ENCODE peak calls at places on chromosome 22, in seven cellular contexts. C is A549; M is right atrium auricular region; Z is HCT116; A is CD8-positive, alpha-beta memory T cell; T is neuronal stem cell; F is heart right ventricle. W is an unnamed sample.

GRCh38 chr22:44244265-44244822 is 63.6 kb downstream of the PARVG start:
- DNase-seq in T (no peak), A (no peak), C (no peak), F (no peak), Z (no peak), M (peak), W (no peak)

GRCh38 chr22:28430656-28431055 is 249.0 kb downstream of the TTC28 start:
- DNase-seq in F (no peak), T (no peak), C (no peak), M (no peak), Z (no peak), A (no peak), W (no peak)

GRCh38 chr22:43152355-43153071 is 1.2 kb downstream of the TSPO start:
- DNase-seq in C (peak), A (peak), M (peak), Z (no peak), F (peak), T (no peak), W (peak)

GRCh38 chr22:40602231-40602630 is 34.3 kb downstream of the MRTFA start:
- DNase-seq in M (no peak), Z (no peak), T (no peak), A (no peak), F (no peak), C (no peak), W (no peak)

GRCh38 chr22:39721456-39722325 is 151.1 kb downstream of the CACNA1I start:
- DNase-seq in M (no peak), F (no peak), A (no peak), Z (no peak), T (no peak), C (no peak), W (no peak)

GRCh38 chr22:17258015-17258827 is 39.0 kb upstream of the ADA2 start:
- DNase-seq in A (no peak), T (peak), F (peak), M (no peak), C (no peak), Z (no peak), W (no peak)

GRCh38 chr22:36097880-36098279 is 62.7 kb downstream of the APOL3 start:
- DNase-seq in M (no peak), T (no peak), C (no peak), Z (no peak), F (no peak), A (no peak), W (no peak)

GRCh38 chr22:22976033-22976922 is 88.7 kb downstream of the IGLL5 start:
- DNase-seq in F (no peak), M (no peak), C (no peak), A (no peak), Z (no peak), T (no peak), W (no peak)

GRCh38 chr22:33656808-33657628 is 263.3 kb downstream of the LARGE1 start:
- DNase-seq in Z (no peak), T (no peak), A (no peak), M (no peak), F (no peak), C (no peak), W (no peak)

GRCh38 chr22:35440129-35440528 is 40.2 kb downstream of the MCM5 start:
- DNase-seq in M (no peak), T (no peak), C (no peak), Z (no peak), F (peak), A (no peak), W (no peak)

GRCh38 chr22:32584650-32585049 is 110.0 kb downstream of the FBXO7 start:
- DNase-seq in C (no peak), Z (no peak), F (no peak), A (no peak), T (no peak), M (no peak), W (no peak)

GRCh38 chr22:17119481-17120202 is 1.5 kb downstream of the TMEM121B start:
- DNase-seq in T (no peak), F (no peak), Z (no peak), M (no peak), C (peak), A (no peak), W (no peak)

GRCh38 chr22:23405366-23405851 is 174.7 kb downstream of the IGLL1 start:
- DNase-seq in C (no peak), Z (no peak), A (no peak), F (no peak), M (no peak), T (no peak), W (no peak)

GRCh38 chr22:50001388-50002231 is 11.0 kb downstream of the IL17REL start:
- DNase-seq in C (no peak), M (no peak), T (no peak), Z (no peak), F (no peak), A (no peak), W (no peak)

GRCh38 chr22:19785461-19786263 is 25.1 kb downstream of the TBX1 start:
- DNase-seq in F (no peak), Z (no peak), A (no peak), T (no peak), M (no peak), C (no peak), W (no peak)

GRCh38 chr22:27709919-27710452 is 91.6 kb downstream of the MN1 start:
- DNase-seq in A (no peak), Z (no peak), F (no peak), C (no peak), T (no peak), M (no peak), W (no peak)

GRCh38 chr22:22348127-22348814 is 103.7 kb downstream of the VPREB1 start:
- DNase-seq in F (no peak), Z (peak), C (peak), T (peak), A (no peak), M (no peak), W (peak)

GRCh38 chr22:39530692-39531331 is 1.7 kb downstream of the RPS19BP1 start:
- DNase-seq in Z (no peak), A (no peak), M (no peak), T (no peak), C (no peak), F (no peak), W (no peak)

GRCh38 chr22:48734359-48734758 is 1093.3 kb downstream of the BRD1 start:
- DNase-seq in T (no peak), F (no peak), Z (no peak), C (no peak), M (no peak), A (no peak), W (no peak)

GRCh38 chr22:23484651-23485050 is 95.4 kb downstream of the IGLL1 start:
- DNase-seq in Z (no peak), M (no peak), C (no peak), T (no peak), A (no peak), F (no peak), W (no peak)

GRCh38 chr22:40058265-40058664 is 63.5 kb downstream of the FAM83F start:
- DNase-seq in T (no peak), A (no peak), C (no peak), Z (no peak), F (no peak), M (no peak), W (no peak)

GRCh38 chr22:42967933-42968332 is 47.0 kb downstream of the PACSIN2 start:
- DNase-seq in A (no peak), F (peak), M (peak), T (no peak), Z (no peak), C (no peak), W (no peak)

GRCh38 chr22:17712441-17712840 is 61.8 kb downstream of the BID start:
- DNase-seq in Z (no peak), F (no peak), T (no peak), A (no peak), C (no peak), M (no peak), W (no peak)

GRCh38 chr22:49833340-49834007 is 5.8 kb upstream of the BRD1 start:
- DNase-seq in M (no peak), Z (peak), A (no peak), T (no peak), C (no peak), F (no peak), W (no peak)

GRCh38 chr22:41831383-41831782 is 1.5 kb upstream of the SREBF2 start:
- DNase-seq in C (no peak), F (no peak), Z (no peak), M (no peak), T (no peak), A (no peak), W (no peak)

GRCh38 chr22:17319541-17319940 is 49.7 kb upstream of the CECR2 start:
- DNase-seq in C (no peak), F (no peak), Z (no peak), T (peak), A (no peak), M (no peak), W (no peak)

GRCh38 chr22:50620861-50621490 is 7.0 kb downstream of the ARSA start:
- DNase-seq in Z (no peak), M (no peak), C (no peak), A (peak), F (no peak), T (no peak), W (no peak)

DNA sequence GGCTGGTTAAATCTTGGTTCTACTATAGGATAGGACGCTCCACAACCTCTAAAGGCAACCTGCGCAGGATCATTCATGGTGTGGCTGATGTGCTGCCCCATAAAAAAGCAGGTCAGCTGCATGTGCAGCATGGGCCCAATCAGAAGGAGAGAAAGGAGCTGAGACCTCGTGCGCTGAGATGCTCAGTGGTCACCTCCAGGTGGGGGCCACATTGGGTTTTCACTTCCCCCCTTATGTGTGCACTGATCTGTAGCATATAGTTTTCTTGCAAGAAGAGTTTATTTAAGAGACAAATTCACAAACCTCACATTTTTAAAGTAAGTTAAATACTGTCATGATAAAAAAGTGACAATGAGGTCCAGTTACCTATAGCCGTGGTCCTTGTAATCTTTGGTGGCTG is 24.3 kb downstream of the SERPIND1 start:
- DNase-seq in Z (no peak), F (no peak), M (no peak), A (no peak), T (no peak), C (no peak), W (no peak)
- H3K27ac ChIP-seq in Z (no peak), F (no peak), M (no peak), A (no peak), T (no peak), C (no peak), W (no peak)

GRCh38 chr22:26215766-26216165 is 46.5 kb downstream of the SEZ6L start:
- DNase-seq in A (no peak), F (no peak), T (no peak), C (no peak), Z (no peak), M (no peak), W (no peak)

GRCh38 chr22:26213826-26214225 is 44.6 kb downstream of the SEZ6L start:
- DNase-seq in Z (no peak), F (no peak), M (no peak), C (no peak), T (no peak), A (no peak), W (no peak)

GRCh38 chr22:26210390-26210789 is 41.1 kb downstream of the SEZ6L start:
- DNase-seq in Z (no peak), C (no peak), M (no peak), A (no peak), F (no peak), T (no peak), W (no peak)

DNA sequence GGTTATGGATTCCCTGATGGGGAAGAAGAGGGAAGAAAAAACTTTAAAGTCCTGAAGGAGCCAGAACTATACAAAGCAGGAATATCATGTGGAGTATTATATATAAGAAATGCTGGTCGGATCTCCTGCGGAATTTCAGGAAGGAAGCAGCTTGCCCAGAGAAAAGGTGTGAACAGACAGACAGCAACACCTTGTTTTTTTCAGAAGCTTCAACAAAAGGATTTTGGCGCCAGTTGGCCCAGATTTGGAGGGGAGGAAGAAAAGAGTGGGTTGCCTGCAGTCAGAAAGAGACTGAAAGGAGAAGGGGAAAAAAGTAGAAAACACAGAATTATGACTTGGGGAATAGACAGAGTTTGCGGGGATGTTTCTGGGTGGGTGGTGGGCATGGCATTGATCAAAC is 45.2 kb downstream of the SEZ6L start:
- DNase-seq in F (no peak), C (no peak), M (no peak), A (no peak), Z (no peak), T (no peak), W (no peak)
- H3K27ac ChIP-seq in F (no peak), C (no peak), M (no peak), A (no peak), Z (no peak), T (no peak), W (no peak)

GRCh38 chr22:46662226-46662625 is 42.0 kb downstream of the GRAMD4 start:
- DNase-seq in A (no peak), C (no peak), M (no peak), F (no peak), T (no peak), Z (no peak), W (no peak)

GRCh38 chr22:46659059-46659790 is 39.0 kb downstream of the GRAMD4 start:
- DNase-seq in F (no peak), T (no peak), A (no peak), M (no peak), C (no peak), Z (no peak), W (no peak)

GRCh38 chr22:46661221-46661851 is 41.1 kb downstream of the GRAMD4 start:
- DNase-seq in Z (peak), T (no peak), F (no peak), C (peak), M (no peak), A (peak), W (no peak)

GRCh38 chr22:46659791-46660186 is 39.6 kb downstream of the GRAMD4 start:
- DNase-seq in Z (no peak), A (no peak), F (no peak), T (no peak), M (no peak), C (no peak), W (no peak)

GRCh38 chr22:46660604-46661201 is 40.5 kb downstream of the GRAMD4 start:
- DNase-seq in A (no peak), M (no peak), F (no peak), Z (no peak), T (no peak), C (no peak), W (no peak)
- H3K27ac ChIP-seq in A (no peak), M (peak), F (peak), Z (peak), T (no peak), C (peak), W (no peak)

GRCh38 chr22:31341386-31342088 is 4.6 kb downstream of the PATZ1 start:
- DNase-seq in F (no peak), M (no peak), C (no peak), A (no peak), T (no peak), Z (no peak), W (no peak)
- H3K27ac ChIP-seq in F (no peak), M (no peak), C (no peak), A (no peak), T (no peak), Z (no peak), W (peak)

GRCh38 chr22:37179126-37179470 is 8.9 kb downstream of the C1QTNF6 start:
- DNase-seq in A (no peak), Z (no peak), F (no peak), M (no peak), T (no peak), C (no peak), W (no peak)
- H3K27ac ChIP-seq in A (no peak), Z (no peak), F (no peak), M (no peak), T (peak), C (peak), W (no peak)

GRCh38 chr22:24554316-24555159 is at the start of gene GUCD1:
- DNase-seq in F (no peak), A (no peak), T (no peak), M (no peak), C (no peak), Z (no peak), W (peak)

GRCh38 chr22:24553597-24554315 is 1.2 kb downstream of the GUCD1 start:
- DNase-seq in F (peak), Z (no peak), M (no peak), T (no peak), C (no peak), A (no peak), W (no peak)

GRCh38 chr22:24548812-24549211 is 6.1 kb downstream of the GUCD1 start:
- DNase-seq in Z (no peak), C (no peak), A (no peak), M (no peak), T (no peak), F (no peak), W (no peak)

GRCh38 chr22:24550028-24550901 is 4.7 kb downstream of the GUCD1 start:
- DNase-seq in Z (no peak), A (no peak), T (no peak), F (no peak), M (no peak), C (peak), W (no peak)

DNA sequence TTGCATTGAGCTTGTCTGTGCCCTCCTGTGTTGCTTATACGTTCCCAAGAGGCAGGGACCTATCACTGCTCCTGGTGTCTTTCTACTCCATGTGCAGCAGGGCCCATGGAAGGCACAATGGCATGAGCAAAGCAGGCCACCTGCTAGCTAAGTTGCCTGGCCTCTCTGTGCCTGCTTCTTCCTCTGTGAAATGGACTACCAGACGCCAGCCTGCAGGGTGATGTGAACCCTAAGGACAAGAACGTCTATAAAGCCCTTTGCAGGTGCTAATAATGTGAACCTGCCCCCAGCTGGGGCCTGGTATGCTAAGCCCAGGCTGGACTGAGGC is 4.1 kb downstream of the GUCD1 start:
- DNase-seq in T (no peak), A (no peak), F (no peak), Z (no peak), C (no peak), M (no peak), W (no peak)
- H3K27ac ChIP-seq in T (no peak), A (peak), F (peak), Z (no peak), C (peak), M (peak), W (no peak)

GRCh38 chr22:37484115-37485005 is 1.8 kb downstream of the MFNG start:
- DNase-seq in Z (no peak), T (no peak), F (peak), A (peak), C (no peak), M (peak), W (peak)
- H3K27ac ChIP-seq in Z (no peak), T (no peak), F (peak), A (peak), C (no peak), M (peak), W (peak)

GRCh38 chr22:38489561-38490133 is 16.5 kb downstream of the DDX17 start:
- DNase-seq in A (no peak), T (no peak), C (no peak), F (no peak), M (no peak), Z (no peak), W (no peak)
- H3K27ac ChIP-seq in A (no peak), T (no peak), C (peak), F (peak), M (peak), Z (peak), W (no peak)

W was measured in substantia nigra.